ENCODE peak calls at places on chromosomes 7 and 10, in five cellular contexts. One of them, this sample, is unnamed.

GRCh38 chr7:158976849-158977593 is 120.7 kb downstream of the DYNC2I1 start:
- DNase-seq in ascending aorta: peak; percentile 43
- DNase-seq in body of pancreas: peak; percentile 82
- DNase-seq in fibroblast of mammary gland: peak; percentile 68
- DNase-seq in SK-N-SH: peak; percentile 93
- DNase-seq in this sample: peak; percentile 60

GRCh38 chr7:157514306-157514705 is 177.5 kb downstream of the DNAJB6 start:
- DNase-seq in ascending aorta: no peak
- DNase-seq in body of pancreas: no peak
- DNase-seq in fibroblast of mammary gland: no peak
- DNase-seq in SK-N-SH: no peak
- DNase-seq in this sample: no peak

GRCh38 chr10:44993226-44993921 is 7.3 kb upstream of the ZNF22 start:
- DNase-seq in ascending aorta: no peak
- DNase-seq in body of pancreas: peak; percentile 65
- DNase-seq in fibroblast of mammary gland: no peak
- DNase-seq in SK-N-SH: no peak
- DNase-seq in this sample: no peak

GRCh38 chr7:53398566-53398965 is 363.1 kb downstream of the POM121L12 start:
- DNase-seq in ascending aorta: no peak
- DNase-seq in body of pancreas: no peak
- DNase-seq in fibroblast of mammary gland: no peak
- DNase-seq in SK-N-SH: no peak
- DNase-seq in this sample: no peak

GRCh38 chr10:60417024-60417423 is 27.3 kb upstream of the ANK3 start:
- DNase-seq in ascending aorta: no peak
- DNase-seq in body of pancreas: no peak
- DNase-seq in fibroblast of mammary gland: peak; percentile 85
- DNase-seq in SK-N-SH: no peak
- DNase-seq in this sample: no peak

GRCh38 chr7:64849250-64849923 is 53.7 kb upstream of the ZNF273 start:
- DNase-seq in ascending aorta: no peak
- DNase-seq in body of pancreas: no peak
- DNase-seq in fibroblast of mammary gland: peak; percentile 88
- DNase-seq in SK-N-SH: peak; percentile 26
- DNase-seq in this sample: no peak

GRCh38 chr7:127782075-127782474 is 130.1 kb downstream of the SND1 start:
- DNase-seq in ascending aorta: no peak
- DNase-seq in body of pancreas: no peak
- DNase-seq in fibroblast of mammary gland: no peak
- DNase-seq in SK-N-SH: peak; percentile 72
- DNase-seq in this sample: no peak

GRCh38 chr7:20650782-20651181 is 35.3 kb downstream of the ABCB5 start:
- DNase-seq in ascending aorta: no peak
- DNase-seq in body of pancreas: no peak
- DNase-seq in fibroblast of mammary gland: no peak
- DNase-seq in SK-N-SH: no peak
- DNase-seq in this sample: no peak

GRCh38 chr7:52639981-52640380 is 395.5 kb upstream of the POM121L12 start:
- DNase-seq in ascending aorta: no peak
- DNase-seq in body of pancreas: no peak
- DNase-seq in fibroblast of mammary gland: peak; percentile 33
- DNase-seq in SK-N-SH: no peak
- DNase-seq in this sample: no peak

GRCh38 chr7:127702938-127703337 is 50.9 kb downstream of the SND1 start:
- DNase-seq in ascending aorta: no peak
- DNase-seq in body of pancreas: no peak
- DNase-seq in fibroblast of mammary gland: peak; percentile 30
- DNase-seq in SK-N-SH: no peak
- DNase-seq in this sample: no peak

GRCh38 chr7:107989618-107990373 is 13.2 kb downstream of the LAMB1 start:
- DNase-seq in ascending aorta: no peak
- DNase-seq in body of pancreas: no peak
- DNase-seq in fibroblast of mammary gland: peak; percentile 97
- DNase-seq in SK-N-SH: no peak
- DNase-seq in this sample: peak; percentile 58

GRCh38 chr7:143177374-143178119 is 5.7 kb upstream of the TAS2R39 start:
- DNase-seq in ascending aorta: no peak
- DNase-seq in body of pancreas: no peak
- DNase-seq in fibroblast of mammary gland: no peak
- DNase-seq in SK-N-SH: no peak
- DNase-seq in this sample: no peak

GRCh38 chr7:132150711-132151110 is 425.6 kb downstream of the PLXNA4 start:
- DNase-seq in ascending aorta: no peak
- DNase-seq in body of pancreas: no peak
- DNase-seq in fibroblast of mammary gland: no peak
- DNase-seq in SK-N-SH: no peak
- DNase-seq in this sample: no peak

GRCh38 chr7:30931161-30931926 is 19.7 kb downstream of the AQP1 start:
- DNase-seq in ascending aorta: no peak
- DNase-seq in body of pancreas: peak; percentile 82
- DNase-seq in fibroblast of mammary gland: no peak
- DNase-seq in SK-N-SH: peak; percentile 22
- DNase-seq in this sample: no peak

GRCh38 chr7:45878457-45879144 is 5.7 kb upstream of the CCDC201 start:
- DNase-seq in ascending aorta: no peak
- DNase-seq in body of pancreas: no peak
- DNase-seq in fibroblast of mammary gland: no peak
- DNase-seq in SK-N-SH: no peak
- DNase-seq in this sample: no peak

GRCh38 chr10:54010337-54010736 is 790.7 kb downstream of the PCDH15 start:
- DNase-seq in ascending aorta: no peak
- DNase-seq in body of pancreas: no peak
- DNase-seq in fibroblast of mammary gland: no peak
- DNase-seq in SK-N-SH: no peak
- DNase-seq in this sample: no peak

GRCh38 chr10:4018054-4018511 is 233.1 kb upstream of the KLF6 start:
- DNase-seq in ascending aorta: no peak
- DNase-seq in body of pancreas: no peak
- DNase-seq in fibroblast of mammary gland: peak; percentile 53
- DNase-seq in SK-N-SH: no peak
- DNase-seq in this sample: no peak

GRCh38 chr10:17730667-17731066 is 21.3 kb upstream of the TMEM236 start:
- DNase-seq in ascending aorta: no peak
- DNase-seq in body of pancreas: no peak
- DNase-seq in fibroblast of mammary gland: no peak
- DNase-seq in SK-N-SH: no peak
- DNase-seq in this sample: no peak

GRCh38 chr10:26457088-26457487 is 18.9 kb downstream of the APBB1IP start:
- DNase-seq in ascending aorta: no peak
- DNase-seq in body of pancreas: no peak
- DNase-seq in fibroblast of mammary gland: no peak
- DNase-seq in SK-N-SH: no peak
- DNase-seq in this sample: no peak

GRCh38 chr10:110735620-110736027 is 91.5 kb downstream of the RBM20 start:
- DNase-seq in ascending aorta: no peak
- DNase-seq in body of pancreas: no peak
- DNase-seq in fibroblast of mammary gland: no peak
- DNase-seq in SK-N-SH: no peak
- DNase-seq in this sample: no peak

GRCh38 chr10:131901181-131901829 is 497 bp downstream of the PPP2R2D start:
- DNase-seq in ascending aorta: no peak
- DNase-seq in body of pancreas: peak; percentile 71
- DNase-seq in fibroblast of mammary gland: peak; percentile 10
- DNase-seq in SK-N-SH: peak; percentile 71
- DNase-seq in this sample: no peak

GRCh38 chr7:13179011-13179574 is 491.7 kb downstream of the ARL4A start:
- DNase-seq in ascending aorta: no peak
- DNase-seq in body of pancreas: no peak
- DNase-seq in fibroblast of mammary gland: peak; percentile 12
- DNase-seq in SK-N-SH: peak; percentile 4
- DNase-seq in this sample: peak; percentile 5
- TF ChIP-seq CTCF in ascending aorta: no peak
- TF ChIP-seq CTCF in body of pancreas: no peak
- TF ChIP-seq CTCF in fibroblast of mammary gland: no peak
- TF ChIP-seq CTCF in SK-N-SH: peak; percentile 21
- TF ChIP-seq CTCF in this sample: no peak

GRCh38 chr10:114881462-114881861 is 56.5 kb upstream of the TRUB1 start:
- DNase-seq in ascending aorta: no peak
- DNase-seq in body of pancreas: no peak
- DNase-seq in fibroblast of mammary gland: no peak
- DNase-seq in SK-N-SH: no peak
- DNase-seq in this sample: no peak

GRCh38 chr10:114879093-114879492 is 57.5 kb downstream of the FHIP2A start:
- DNase-seq in ascending aorta: no peak
- DNase-seq in body of pancreas: no peak
- DNase-seq in fibroblast of mammary gland: peak; percentile 30
- DNase-seq in SK-N-SH: no peak
- DNase-seq in this sample: no peak

GRCh38 chr10:114877301-114877644 is 55.7 kb downstream of the FHIP2A start:
- DNase-seq in ascending aorta: no peak
- DNase-seq in body of pancreas: no peak
- DNase-seq in fibroblast of mammary gland: no peak
- DNase-seq in SK-N-SH: no peak
- DNase-seq in this sample: no peak

GRCh38 chr10:114881916-114882315 is 56.1 kb upstream of the TRUB1 start:
- DNase-seq in ascending aorta: no peak
- DNase-seq in body of pancreas: no peak
- DNase-seq in fibroblast of mammary gland: no peak
- DNase-seq in SK-N-SH: no peak
- DNase-seq in this sample: no peak

DNA sequence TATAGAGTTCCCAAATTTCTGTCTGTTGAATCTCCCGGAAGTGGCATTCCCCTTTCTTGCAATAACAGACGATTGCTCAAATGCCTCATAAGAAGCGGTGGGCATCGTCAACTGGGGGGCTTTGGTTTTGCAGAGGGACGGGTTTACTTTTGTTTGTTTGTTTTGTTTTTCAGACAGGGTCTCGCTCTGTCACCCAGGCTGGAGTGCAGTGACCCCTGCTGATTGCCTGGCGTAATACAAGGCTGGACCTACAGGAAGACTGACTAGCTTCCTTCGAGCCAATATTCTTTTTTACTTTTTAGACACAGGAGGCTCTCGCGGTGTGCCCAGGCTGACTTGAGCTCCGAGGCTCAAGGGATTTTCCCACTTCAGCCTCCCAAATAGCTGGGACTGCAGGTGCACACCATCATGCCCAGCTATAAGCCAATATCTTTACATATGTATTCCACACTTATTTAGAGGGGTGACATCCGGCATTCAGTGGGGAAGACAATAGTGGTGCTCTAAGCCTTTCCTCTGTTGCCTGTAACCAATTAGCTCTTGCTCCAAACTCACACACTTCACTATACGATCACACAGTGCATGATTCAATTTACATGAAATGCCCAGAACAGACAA is 58.1 kb downstream of the FHIP2A start:
- DNase-seq in ascending aorta: no peak
- DNase-seq in body of pancreas: peak; percentile 21
- DNase-seq in fibroblast of mammary gland: peak; percentile 44
- DNase-seq in SK-N-SH: peak; percentile 36
- DNase-seq in this sample: peak; percentile 68
- TF ChIP-seq CTCF in ascending aorta: peak; percentile 51
- TF ChIP-seq CTCF in body of pancreas: peak; percentile 53
- TF ChIP-seq CTCF in fibroblast of mammary gland: peak; percentile 83
- TF ChIP-seq CTCF in SK-N-SH: peak; percentile 66
- TF ChIP-seq CTCF in this sample: peak; percentile 83

GRCh38 chr10:69786791-69787190 is 14.9 kb upstream of the COL13A1 start:
- DNase-seq in ascending aorta: no peak
- DNase-seq in body of pancreas: no peak
- DNase-seq in fibroblast of mammary gland: peak; percentile 57
- DNase-seq in SK-N-SH: no peak
- DNase-seq in this sample: peak; percentile 70
- TF ChIP-seq CTCF in ascending aorta: peak; percentile 43
- TF ChIP-seq CTCF in body of pancreas: no peak
- TF ChIP-seq CTCF in fibroblast of mammary gland: peak; percentile 54
- TF ChIP-seq CTCF in SK-N-SH: peak; percentile 58
- TF ChIP-seq CTCF in this sample: peak; percentile 50

DNA sequence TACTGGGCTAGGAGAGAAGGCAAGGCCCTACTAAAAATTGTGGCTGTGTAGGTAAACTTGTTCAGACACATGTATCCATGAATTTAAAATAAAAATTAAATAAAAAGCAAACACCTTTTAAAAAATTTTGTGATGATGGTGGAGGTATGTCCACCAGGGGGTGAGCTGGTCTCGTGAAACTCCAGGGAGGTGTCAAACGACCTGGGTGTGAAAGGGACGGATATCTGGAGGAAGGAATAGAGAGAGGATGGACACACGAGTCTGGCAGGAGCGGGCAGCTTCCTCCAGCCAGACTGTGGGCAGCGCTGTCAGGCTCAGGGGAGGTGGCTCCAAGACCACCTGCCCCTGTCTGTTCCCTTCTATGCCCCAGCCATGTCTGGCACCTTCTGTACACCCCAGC is 34.8 kb upstream of the DMBT1 start:
- DNase-seq in ascending aorta: no peak
- DNase-seq in body of pancreas: no peak
- DNase-seq in fibroblast of mammary gland: no peak
- DNase-seq in SK-N-SH: no peak
- DNase-seq in this sample: no peak
- TF ChIP-seq CTCF in ascending aorta: peak; percentile 12
- TF ChIP-seq CTCF in body of pancreas: peak; percentile 16
- TF ChIP-seq CTCF in fibroblast of mammary gland: peak; percentile 16
- TF ChIP-seq CTCF in SK-N-SH: peak; percentile 31
- TF ChIP-seq CTCF in this sample: no peak

DNA sequence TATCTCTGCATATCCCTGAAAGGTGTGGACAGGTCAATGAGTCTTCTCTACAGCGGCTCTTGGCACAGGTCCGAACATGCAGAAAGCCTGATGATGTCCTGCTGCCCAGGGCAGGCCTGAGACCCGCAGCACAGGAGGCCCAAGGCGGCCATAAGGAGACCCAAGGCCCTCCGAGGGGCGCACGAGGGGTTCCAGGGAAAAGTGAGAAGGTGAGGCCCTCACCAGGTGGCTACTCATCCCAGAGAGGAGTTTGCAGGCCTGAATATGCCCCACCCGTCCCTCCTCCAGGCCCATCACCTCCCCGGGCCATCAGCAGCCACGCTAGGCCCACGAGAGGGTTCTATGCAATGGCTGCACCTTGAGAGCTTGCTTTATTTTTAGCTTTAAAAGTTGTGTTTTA is 173.4 kb upstream of the RHEB start:
- DNase-seq in ascending aorta: no peak
- DNase-seq in body of pancreas: no peak
- DNase-seq in fibroblast of mammary gland: no peak
- DNase-seq in SK-N-SH: no peak
- DNase-seq in this sample: no peak
- TF ChIP-seq CTCF in ascending aorta: no peak
- TF ChIP-seq CTCF in body of pancreas: no peak
- TF ChIP-seq CTCF in fibroblast of mammary gland: no peak
- TF ChIP-seq CTCF in SK-N-SH: no peak
- TF ChIP-seq CTCF in this sample: no peak

DNA sequence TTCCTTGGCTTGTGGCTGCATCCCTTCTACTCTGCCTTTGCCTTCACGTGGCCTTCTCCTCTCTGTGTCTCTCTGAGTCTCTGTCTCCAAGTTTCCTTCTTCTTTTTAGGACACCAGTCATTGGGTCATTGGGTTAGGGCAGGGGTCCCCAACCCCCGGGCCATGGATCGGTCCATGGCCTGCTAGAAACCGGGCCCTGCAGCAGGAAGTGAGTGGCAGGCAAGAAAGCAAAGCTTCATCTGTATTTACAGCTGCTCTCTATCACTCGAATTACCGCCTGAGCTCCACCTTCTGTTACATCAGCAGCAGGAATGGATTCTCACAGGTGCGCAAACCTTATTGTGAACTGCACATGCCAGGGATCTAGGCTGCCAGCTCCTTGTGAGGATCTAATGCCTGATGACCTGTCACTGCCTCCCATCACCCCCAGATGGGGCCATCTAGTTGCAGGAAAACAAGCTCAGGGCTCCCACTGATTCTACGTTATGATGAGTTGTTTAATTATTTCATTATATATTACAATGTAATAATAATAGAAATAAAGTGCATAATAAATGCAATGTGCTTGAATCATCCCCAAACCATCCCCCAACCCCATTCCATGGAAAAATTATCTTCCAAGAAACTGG is 47.9 kb upstream of the DOCK1 start:
- DNase-seq in ascending aorta: no peak
- DNase-seq in body of pancreas: no peak
- DNase-seq in fibroblast of mammary gland: no peak
- DNase-seq in SK-N-SH: no peak
- DNase-seq in this sample: no peak
- TF ChIP-seq CTCF in ascending aorta: no peak
- TF ChIP-seq CTCF in body of pancreas: no peak
- TF ChIP-seq CTCF in fibroblast of mammary gland: peak; percentile 2
- TF ChIP-seq CTCF in SK-N-SH: peak; percentile 7
- TF ChIP-seq CTCF in this sample: no peak